ENCODE peak calls at places on chromosomes 2 and 18, in six cellular contexts. H, T, B, L, P and I are unnamed samples. For H3K36me3, the result is how much of the 10 kb centered on the place peaks cover.

GRCh38 chr2:58429285-58429874 is 188.3 kb upstream of the FANCL start:
- DNase-seq in H (no peak), B (no peak), L (no peak), P (no peak), T (no peak), I (no peak)

GRCh38 chr2:45432406-45432805 is 178.7 kb downstream of the SRBD1 start:
- DNase-seq in L (no peak), B (no peak), H (no peak), T (no peak), P (no peak), I (peak)

GRCh38 chr2:237665713-237666143 is 38.3 kb downstream of the LRRFIP1 start:
- DNase-seq in T (no peak), B (no peak), H (no peak), P (no peak), L (no peak), I (no peak)

GRCh38 chr2:216508229-216508628 is 9.6 kb downstream of the RPL37A start:
- DNase-seq in T (no peak), L (no peak), B (no peak), H (no peak), P (no peak), I (no peak)

GRCh38 chr18:44682181-44682870 is 1.6 kb downstream of the SETBP1 start:
- DNase-seq in B (no peak), T (no peak), P (no peak), L (no peak), H (no peak), I (peak)

GRCh38 chr2:14632133-14632936 is at the start of gene LRATD1:
- DNase-seq in L (no peak), T (peak), H (no peak), B (peak), P (peak), I (peak)

GRCh38 chr2:26696352-26696816 is 3.9 kb downstream of the KCNK3 start:
- DNase-seq in T (no peak), H (peak), P (no peak), B (peak), L (peak), I (peak)

GRCh38 chr18:46672062-46672970 is 15.3 kb upstream of the LOXHD1 start:
- DNase-seq in T (no peak), L (no peak), B (no peak), P (no peak), H (no peak), I (no peak)

GRCh38 chr2:240440704-240441320 is 5.3 kb downstream of the GPC1 start:
- DNase-seq in B (no peak), H (no peak), T (peak), P (no peak), L (no peak), I (no peak)

GRCh38 chr2:237196866-237197618 is 111.4 kb downstream of the COPS8 start:
- DNase-seq in P (no peak), T (no peak), H (no peak), B (no peak), L (no peak), I (peak)

GRCh38 chr2:146850746-146851145 is 994.1 kb upstream of the ACVR2A start:
- DNase-seq in B (no peak), P (no peak), T (no peak), H (no peak), L (no peak), I (no peak)

GRCh38 chr2:221931251-221931991 is 359.3 kb upstream of the EPHA4 start:
- DNase-seq in P (no peak), B (no peak), H (no peak), L (no peak), T (no peak), I (no peak)

GRCh38 chr2:74357627-74358026 is 14.4 kb upstream of the SLC4A5 start:
- DNase-seq in L (no peak), T (no peak), P (no peak), H (no peak), B (no peak), I (no peak)

GRCh38 chr2:105515581-105516415 is 116.9 kb upstream of the FHL2 start:
- DNase-seq in H (no peak), T (peak), L (no peak), B (peak), P (no peak), I (peak)

GRCh38 chr2:60806988-60807681 is 51.1 kb downstream of the PAPOLG start:
- DNase-seq in H (no peak), P (no peak), L (peak), B (no peak), T (no peak), I (peak)

GRCh38 chr18:51191139-51191717 is 6.3 kb downstream of the MEX3C start:
- DNase-seq in P (no peak), L (no peak), T (no peak), B (no peak), H (no peak), I (no peak)
- H3K4me3 ChIP-seq in P (no peak), L (no peak), T (no peak), B (no peak), H (no peak), I (no peak)

DNA sequence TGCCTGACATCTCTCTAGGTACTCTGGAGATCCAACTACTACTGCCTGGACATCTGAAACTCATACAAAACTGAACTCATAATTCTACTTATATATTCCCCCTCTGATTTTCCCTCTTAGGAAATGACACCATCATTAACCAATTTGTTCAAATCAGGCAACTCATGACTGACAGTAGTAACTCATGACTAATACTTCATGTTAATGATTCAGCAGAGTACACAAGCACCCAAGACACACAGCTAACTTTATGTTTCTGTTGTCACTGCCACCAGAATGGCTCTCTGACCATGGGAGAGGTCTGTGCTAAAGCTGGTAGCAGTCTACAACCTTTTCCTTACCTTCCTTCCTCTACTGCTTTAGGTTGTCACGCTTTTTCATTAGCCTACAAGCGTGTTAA is 91.1 kb downstream of the ITSN2 start:
- DNase-seq in P (no peak), B (no peak), T (no peak), L (no peak), H (no peak), I (peak)
- TF ChIP-seq CTCF in P (no peak), B (no peak), T (no peak), L (no peak), H (no peak), I (no peak)

GRCh38 chr2:133633309-133633708 is 65.0 kb upstream of the NCKAP5 start:
- DNase-seq in H (no peak), T (no peak), L (no peak), B (no peak), P (no peak), I (no peak)

GRCh38 chr2:133636287-133636686 is 68.0 kb upstream of the NCKAP5 start:
- DNase-seq in B (no peak), H (no peak), P (no peak), L (no peak), T (no peak), I (no peak)

GRCh38 chr2:133635115-133635514 is 66.9 kb upstream of the NCKAP5 start:
- DNase-seq in P (no peak), B (no peak), L (no peak), T (no peak), H (no peak), I (peak)

DNA sequence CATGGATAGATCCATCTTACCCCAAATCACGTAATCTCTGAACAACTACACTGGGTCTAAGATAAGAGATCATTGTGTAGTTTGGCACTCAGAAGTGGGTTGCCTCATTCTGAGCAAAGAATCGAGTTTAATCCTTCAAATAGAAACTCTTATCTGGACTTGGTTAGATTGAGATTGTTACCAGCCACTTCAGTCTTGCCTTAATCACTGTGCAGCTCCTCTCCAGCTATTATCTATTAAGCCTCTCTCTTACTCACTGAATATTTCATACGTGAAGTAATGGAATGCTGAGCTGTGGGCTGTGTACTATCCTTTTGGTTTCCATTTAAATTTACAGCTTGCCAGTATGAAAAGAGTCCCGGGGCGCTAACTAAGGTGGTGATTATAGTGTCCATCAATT is 65.6 kb upstream of the NCKAP5 start:
- DNase-seq in T (no peak), L (peak), P (no peak), H (no peak), B (no peak), I (peak)
- H3K36me3 ChIP-seq in T (under half), L (under half), P (under half), H (under half), B (under half), I (under half)

DNA sequence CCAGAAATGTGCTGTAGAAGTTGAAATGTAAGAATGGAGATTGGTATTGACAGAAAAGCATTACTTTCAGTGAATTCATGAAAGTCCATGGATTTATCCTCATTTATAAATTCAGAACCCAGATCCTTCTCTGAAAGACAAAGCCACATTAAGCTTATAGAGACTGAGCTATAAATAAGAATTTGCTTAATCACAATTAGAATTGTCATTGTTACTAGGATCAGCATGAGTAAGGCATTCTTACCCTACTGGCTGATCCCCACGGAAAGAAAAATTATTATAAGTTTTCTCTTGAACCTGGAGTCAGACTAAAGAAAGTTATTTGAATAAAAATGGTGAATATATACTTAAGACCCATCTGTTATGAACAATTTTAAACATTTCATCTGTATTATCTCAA is 199.2 kb upstream of the DTNA start:
- DNase-seq in T (no peak), B (no peak), P (no peak), H (no peak), L (no peak), I (no peak)
- H3K4me3 ChIP-seq in T (no peak), B (no peak), P (no peak), H (no peak), L (no peak), I (no peak)

DNA sequence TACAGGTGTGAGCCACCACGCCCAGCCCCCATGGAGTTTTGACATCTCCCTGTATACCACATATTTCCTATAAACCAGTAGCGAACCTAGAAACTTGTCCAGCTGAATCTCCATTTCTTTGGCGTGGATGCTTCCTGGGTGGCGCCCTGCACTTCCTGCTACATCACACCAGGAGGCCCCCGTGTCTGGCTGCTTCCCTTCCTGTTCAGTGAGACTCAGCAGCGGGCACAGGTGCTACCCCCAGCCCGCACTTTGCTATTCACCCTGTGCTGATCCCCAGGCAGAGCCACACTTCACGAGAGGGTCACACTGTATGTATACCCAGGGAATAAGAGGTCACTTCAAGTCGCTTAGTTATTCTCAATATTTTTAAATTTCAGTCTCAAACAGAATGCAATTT is 35.0 kb downstream of the CYP27C1 start:
- DNase-seq in L (no peak), P (no peak), T (no peak), B (peak), H (no peak), I (no peak)
- TF ChIP-seq CTCF in L (no peak), P (no peak), T (no peak), B (no peak), H (no peak), I (no peak)

GRCh38 chr2:196783431-196784094 is 15.9 kb downstream of the GTF3C3 start:
- DNase-seq in T (no peak), H (no peak), L (no peak), P (no peak), B (no peak), I (peak)
- H3K36me3 ChIP-seq in T (under half), H (under half), L (under half), P (half or more), B (half or more), I (under half)

DNA sequence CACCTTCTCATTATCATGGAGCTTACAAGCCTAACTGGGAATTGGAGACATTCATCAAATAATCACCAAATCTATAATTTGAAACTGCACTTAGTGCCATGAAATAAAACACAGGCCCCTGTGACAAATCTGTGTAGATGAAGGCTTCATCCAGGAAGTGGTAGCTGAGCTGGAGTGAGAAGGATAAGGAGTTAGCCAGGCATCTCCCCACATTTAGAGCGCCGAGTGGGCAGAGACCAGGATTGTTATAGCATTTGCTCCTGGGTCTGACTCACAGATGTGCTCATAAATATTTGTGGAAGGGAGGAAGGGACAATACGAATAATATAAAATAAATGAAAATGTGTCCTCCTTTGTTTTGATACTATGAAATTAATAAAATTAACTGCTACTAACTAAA is 2.5 kb upstream of the MAT2A start:
- DNase-seq in L (peak), T (no peak), B (no peak), P (no peak), H (no peak), I (peak)
- H3K4me3 ChIP-seq in L (no peak), T (no peak), B (no peak), P (no peak), H (no peak), I (no peak)

GRCh38 chr18:54950221-54950620 is 9.0 kb downstream of the CCDC68 start:
- DNase-seq in T (no peak), L (no peak), P (no peak), H (no peak), B (peak), I (peak)
- TF ChIP-seq CTCF in T (no peak), L (no peak), P (no peak), H (peak), B (no peak), I (peak)